ENCODE peak calls at places on chromosomes 4 and X, in eight cellular contexts. One of them, this sample, is unnamed.
A peak's percentile ranks its signal among the peaks of the same experiment; 100 is the strongest.

GRCh38 chr4:154854362-154854761 is 73.3 kb downstream of the RBM46 start:
- DNase-seq in H54: no peak
- DNase-seq in lower leg skin: no peak
- DNase-seq in A549: no peak
- DNase-seq in heart left ventricle: no peak
- DNase-seq in endothelial cell of umbilical vein: no peak
- DNase-seq in uterus: no peak
- DNase-seq in spleen: no peak
- DNase-seq in this sample: no peak

GRCh38 chrX:13059676-13060499 is 15.5 kb upstream of the FAM9C start:
- DNase-seq in H54: no peak
- DNase-seq in spleen: no peak
- DNase-seq in lower leg skin: no peak
- DNase-seq in endothelial cell of umbilical vein: peak; percentile 44
- DNase-seq in uterus: no peak
- DNase-seq in heart left ventricle: no peak
- DNase-seq in A549: peak; percentile 36
- DNase-seq in this sample: no peak

GRCh38 chrX:152899874-152900719 is 2.2 kb downstream of the ZNF185 start:
- DNase-seq in lower leg skin: no peak
- DNase-seq in spleen: peak; percentile 59
- DNase-seq in A549: no peak
- DNase-seq in endothelial cell of umbilical vein: no peak
- DNase-seq in H54: no peak
- DNase-seq in heart left ventricle: no peak
- DNase-seq in uterus: no peak
- DNase-seq in this sample: no peak

GRCh38 chr4:170497105-170497504 is 407.3 kb upstream of the AADAT start:
- DNase-seq in lower leg skin: no peak
- DNase-seq in uterus: no peak
- DNase-seq in heart left ventricle: no peak
- DNase-seq in endothelial cell of umbilical vein: no peak
- DNase-seq in A549: no peak
- DNase-seq in spleen: no peak
- DNase-seq in H54: no peak
- DNase-seq in this sample: no peak

GRCh38 chrX:146396409-146396808 is 413.2 kb upstream of the CXorf51B start:
- DNase-seq in heart left ventricle: no peak
- DNase-seq in spleen: no peak
- DNase-seq in endothelial cell of umbilical vein: no peak
- DNase-seq in H54: no peak
- DNase-seq in uterus: no peak
- DNase-seq in lower leg skin: no peak
- DNase-seq in A549: no peak
- DNase-seq in this sample: no peak

GRCh38 chr4:183960021-183960420 is 54.9 kb downstream of the STOX2 start:
- DNase-seq in lower leg skin: no peak
- DNase-seq in endothelial cell of umbilical vein: no peak
- DNase-seq in H54: peak; percentile 41
- DNase-seq in spleen: no peak
- DNase-seq in A549: peak; percentile 17
- DNase-seq in heart left ventricle: no peak
- DNase-seq in uterus: peak; percentile 48
- DNase-seq in this sample: no peak

GRCh38 chr4:14059006-14059405 is 431.5 kb upstream of the BOD1L1 start:
- DNase-seq in lower leg skin: no peak
- DNase-seq in H54: no peak
- DNase-seq in uterus: no peak
- DNase-seq in heart left ventricle: no peak
- DNase-seq in endothelial cell of umbilical vein: no peak
- DNase-seq in A549: no peak
- DNase-seq in spleen: no peak
- DNase-seq in this sample: no peak

GRCh38 chr4:95693594-95693993 is 144.8 kb upstream of the UNC5C start:
- DNase-seq in uterus: no peak
- DNase-seq in H54: no peak
- DNase-seq in lower leg skin: no peak
- DNase-seq in heart left ventricle: no peak
- DNase-seq in spleen: no peak
- DNase-seq in A549: no peak
- DNase-seq in endothelial cell of umbilical vein: peak; percentile 36
- DNase-seq in this sample: no peak

GRCh38 chr4:71026086-71026485 is 32.6 kb downstream of the DCK start:
- DNase-seq in endothelial cell of umbilical vein: peak; percentile 82
- DNase-seq in heart left ventricle: no peak
- DNase-seq in lower leg skin: no peak
- DNase-seq in spleen: no peak
- DNase-seq in H54: no peak
- DNase-seq in A549: peak; percentile 14
- DNase-seq in uterus: no peak
- DNase-seq in this sample: no peak

GRCh38 chrX:63283331-63283730 is 67.8 kb downstream of the SPIN4 start:
- DNase-seq in H54: no peak
- DNase-seq in endothelial cell of umbilical vein: no peak
- DNase-seq in heart left ventricle: no peak
- DNase-seq in spleen: no peak
- DNase-seq in A549: no peak
- DNase-seq in uterus: no peak
- DNase-seq in lower leg skin: no peak
- DNase-seq in this sample: no peak

GRCh38 chr4:145098675-145099037 is 545 bp downstream of the ABCE1 start:
- DNase-seq in lower leg skin: no peak
- DNase-seq in heart left ventricle: no peak
- DNase-seq in H54: no peak
- DNase-seq in endothelial cell of umbilical vein: peak; percentile 82
- DNase-seq in uterus: no peak
- DNase-seq in spleen: no peak
- DNase-seq in A549: peak; percentile 30
- DNase-seq in this sample: peak; percentile 8

GRCh38 chr4:63831590-63831989 is 577.7 kb downstream of the TECRL start:
- DNase-seq in heart left ventricle: no peak
- DNase-seq in A549: no peak
- DNase-seq in endothelial cell of umbilical vein: no peak
- DNase-seq in lower leg skin: no peak
- DNase-seq in spleen: no peak
- DNase-seq in uterus: no peak
- DNase-seq in H54: no peak
- DNase-seq in this sample: no peak

GRCh38 chr4:144611850-144612249 is 34.1 kb upstream of the HHIP start:
- DNase-seq in spleen: no peak
- DNase-seq in endothelial cell of umbilical vein: peak; percentile 36
- DNase-seq in heart left ventricle: no peak
- DNase-seq in A549: peak; percentile 6
- DNase-seq in lower leg skin: no peak
- DNase-seq in H54: no peak
- DNase-seq in uterus: no peak
- DNase-seq in this sample: no peak

GRCh38 chr4:78293841-78294301 is 236.7 kb downstream of the FRAS1 start:
- DNase-seq in A549: no peak
- DNase-seq in uterus: no peak
- DNase-seq in lower leg skin: no peak
- DNase-seq in endothelial cell of umbilical vein: no peak
- DNase-seq in H54: no peak
- DNase-seq in heart left ventricle: no peak
- DNase-seq in spleen: no peak
- DNase-seq in this sample: no peak

GRCh38 chr4:165210566-165210965 is 3.2 kb downstream of the KLHL2 start:
- DNase-seq in endothelial cell of umbilical vein: no peak
- DNase-seq in A549: no peak
- DNase-seq in spleen: no peak
- DNase-seq in heart left ventricle: no peak
- DNase-seq in lower leg skin: no peak
- DNase-seq in H54: no peak
- DNase-seq in uterus: no peak
- DNase-seq in this sample: no peak

GRCh38 chr4:78776729-78777555 is 792 bp downstream of the BMP2K start:
- DNase-seq in spleen: peak; percentile 88
- DNase-seq in endothelial cell of umbilical vein: peak; percentile 64
- DNase-seq in A549: peak; percentile 41
- DNase-seq in heart left ventricle: peak; percentile 60
- DNase-seq in lower leg skin: peak; percentile 88
- DNase-seq in uterus: peak; percentile 22
- DNase-seq in H54: peak; percentile 58
- DNase-seq in this sample: no peak

GRCh38 chrX:96102997-96103396 is 581.6 kb upstream of the DIAPH2 start:
- DNase-seq in lower leg skin: no peak
- DNase-seq in A549: no peak
- DNase-seq in heart left ventricle: no peak
- DNase-seq in uterus: no peak
- DNase-seq in spleen: peak; percentile 61
- DNase-seq in H54: no peak
- DNase-seq in endothelial cell of umbilical vein: peak; percentile 1
- DNase-seq in this sample: no peak

GRCh38 chrX:96098471-96098870 is 586.2 kb upstream of the DIAPH2 start:
- DNase-seq in spleen: no peak
- DNase-seq in uterus: no peak
- DNase-seq in endothelial cell of umbilical vein: no peak
- DNase-seq in lower leg skin: no peak
- DNase-seq in H54: no peak
- DNase-seq in A549: no peak
- DNase-seq in heart left ventricle: no peak
- DNase-seq in this sample: no peak
- TF ChIP-seq POLR2A in spleen: no peak
- TF ChIP-seq POLR2A in uterus: no peak
- TF ChIP-seq POLR2A in endothelial cell of umbilical vein: no peak
- TF ChIP-seq POLR2A in lower leg skin: no peak
- TF ChIP-seq POLR2A in H54: no peak
- TF ChIP-seq POLR2A in A549: no peak
- TF ChIP-seq POLR2A in heart left ventricle: no peak
- TF ChIP-seq POLR2A in this sample: no peak

GRCh38 chr4:76302856-76303438 is 3.6 kb upstream of the STBD1 start:
- DNase-seq in lower leg skin: no peak
- DNase-seq in heart left ventricle: no peak
- DNase-seq in spleen: no peak
- DNase-seq in endothelial cell of umbilical vein: no peak
- DNase-seq in H54: no peak
- DNase-seq in A549: no peak
- DNase-seq in uterus: no peak
- DNase-seq in this sample: no peak
- TF ChIP-seq POLR2A in lower leg skin: no peak
- TF ChIP-seq POLR2A in heart left ventricle: no peak
- TF ChIP-seq POLR2A in spleen: no peak
- TF ChIP-seq POLR2A in endothelial cell of umbilical vein: no peak
- TF ChIP-seq POLR2A in H54: no peak
- TF ChIP-seq POLR2A in A549: no peak
- TF ChIP-seq POLR2A in uterus: no peak
- TF ChIP-seq POLR2A in this sample: no peak

DNA sequence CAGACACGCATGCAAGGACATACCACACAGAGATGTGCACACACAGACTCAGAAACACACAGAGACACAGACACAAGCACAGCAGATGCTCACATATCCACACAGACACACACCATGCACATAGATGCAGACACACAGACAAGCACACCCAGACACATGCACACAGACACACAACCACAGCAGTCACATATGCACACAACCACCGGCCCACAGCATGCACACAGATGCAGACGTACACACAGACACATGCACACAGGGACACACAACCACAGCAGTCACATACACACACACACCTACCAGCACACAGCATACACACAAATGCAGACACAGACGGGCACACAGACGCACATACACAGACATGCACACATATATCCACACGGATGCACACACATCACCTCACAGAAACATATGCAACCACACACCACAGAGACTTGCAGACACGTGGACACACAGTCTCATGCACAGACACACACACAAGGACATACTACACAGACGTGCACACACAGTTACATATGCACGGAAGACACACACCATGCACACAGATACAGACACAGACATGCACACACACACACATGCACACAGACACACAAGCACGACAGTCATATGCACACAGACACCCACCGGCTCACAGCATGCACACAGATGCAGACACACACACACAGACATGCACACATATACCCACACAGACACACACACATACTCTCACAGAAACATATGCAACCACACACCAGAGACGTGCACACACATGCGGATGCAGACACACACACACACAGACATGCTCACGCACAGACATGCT is 25.2 kb upstream of the SLC25A6 start:
- DNase-seq in uterus: no peak
- DNase-seq in heart left ventricle: no peak
- DNase-seq in spleen: peak; percentile 40
- DNase-seq in A549: no peak
- DNase-seq in endothelial cell of umbilical vein: no peak
- DNase-seq in lower leg skin: no peak
- DNase-seq in H54: no peak
- DNase-seq in this sample: no peak
- TF ChIP-seq POLR2A in uterus: no peak
- TF ChIP-seq POLR2A in heart left ventricle: no peak
- TF ChIP-seq POLR2A in spleen: no peak
- TF ChIP-seq POLR2A in A549: no peak
- TF ChIP-seq POLR2A in endothelial cell of umbilical vein: no peak
- TF ChIP-seq POLR2A in lower leg skin: no peak
- TF ChIP-seq POLR2A in H54: no peak
- TF ChIP-seq POLR2A in this sample: peak; percentile 37

GRCh38 chrX:82058728-82059127 is 856.8 kb downstream of the SH3BGRL start:
- DNase-seq in lower leg skin: no peak
- DNase-seq in A549: no peak
- DNase-seq in heart left ventricle: no peak
- DNase-seq in H54: no peak
- DNase-seq in endothelial cell of umbilical vein: no peak
- DNase-seq in spleen: no peak
- DNase-seq in uterus: no peak
- DNase-seq in this sample: no peak
- TF ChIP-seq POLR2A in lower leg skin: no peak
- TF ChIP-seq POLR2A in A549: no peak
- TF ChIP-seq POLR2A in heart left ventricle: no peak
- TF ChIP-seq POLR2A in H54: no peak
- TF ChIP-seq POLR2A in endothelial cell of umbilical vein: no peak
- TF ChIP-seq POLR2A in spleen: no peak
- TF ChIP-seq POLR2A in uterus: no peak
- TF ChIP-seq POLR2A in this sample: no peak

GRCh38 chr4:99949999-99950912 is at the start of gene H2AZ1:
- DNase-seq in A549: peak; percentile 93
- DNase-seq in spleen: peak; percentile 99
- DNase-seq in endothelial cell of umbilical vein: peak; percentile 99
- DNase-seq in uterus: peak; percentile 100
- DNase-seq in heart left ventricle: peak; percentile 99
- DNase-seq in H54: peak; percentile 92
- DNase-seq in lower leg skin: peak; percentile 100
- DNase-seq in this sample: peak; percentile 88
- TF ChIP-seq POLR2A in A549: peak; percentile 96
- TF ChIP-seq POLR2A in spleen: peak; percentile 95
- TF ChIP-seq POLR2A in endothelial cell of umbilical vein: peak; percentile 98
- TF ChIP-seq POLR2A in uterus: peak; percentile 90
- TF ChIP-seq POLR2A in heart left ventricle: peak; percentile 69
- TF ChIP-seq POLR2A in H54: peak; percentile 99
- TF ChIP-seq POLR2A in lower leg skin: no peak
- TF ChIP-seq POLR2A in this sample: peak; percentile 100

GRCh38 chr4:139593091-139593564 is 37.1 kb upstream of the SETD7 start:
- DNase-seq in endothelial cell of umbilical vein: peak; percentile 13
- DNase-seq in spleen: no peak
- DNase-seq in lower leg skin: no peak
- DNase-seq in A549: peak; percentile 47
- DNase-seq in uterus: no peak
- DNase-seq in heart left ventricle: no peak
- DNase-seq in H54: peak; percentile 24
- DNase-seq in this sample: no peak
- TF ChIP-seq POLR2A in endothelial cell of umbilical vein: no peak
- TF ChIP-seq POLR2A in spleen: no peak
- TF ChIP-seq POLR2A in lower leg skin: no peak
- TF ChIP-seq POLR2A in A549: no peak
- TF ChIP-seq POLR2A in uterus: no peak
- TF ChIP-seq POLR2A in heart left ventricle: no peak
- TF ChIP-seq POLR2A in H54: no peak
- TF ChIP-seq POLR2A in this sample: no peak